ENCODE peak calls at places on chromosome 5, in nine cellular contexts. J, F, Y, S, O, N, A, B and D are unnamed samples.

GRCh38 chr5:78300464-78301045 is 6.1 kb upstream of the AP3B1 start:
- DNase-seq in J (peak; percentile 17), F (no peak), Y (peak; percentile 43), S (peak; percentile 22), O (no peak), N (peak; percentile 37), A (peak; percentile 44), B (no peak), D (no peak)

GRCh38 chr5:172454355-172455086 is at the start of gene SH3PXD2B:
- DNase-seq in J (peak; percentile 73), F (peak; percentile 55), Y (peak; percentile 74), S (no peak), O (peak; percentile 65), N (peak; percentile 41), A (peak; percentile 67), B (no peak), D (no peak)

GRCh38 chr5:160938532-160938931 is 86.5 kb upstream of the ATP10B start:
- DNase-seq in J (peak; percentile 19), F (peak; percentile 44), Y (no peak), S (no peak), O (peak; percentile 74), N (no peak), A (no peak), B (no peak), D (no peak)

GRCh38 chr5:6480133-6481051 is 31.7 kb downstream of the UBE2QL1 start:
- DNase-seq in J (no peak), F (no peak), Y (no peak), S (peak; percentile 15), O (no peak), N (no peak), A (no peak), B (no peak), D (peak; percentile 62)

GRCh38 chr5:36236801-36237200 is 4.9 kb downstream of the NADK2 start:
- DNase-seq in J (no peak), F (no peak), Y (no peak), S (peak; percentile 68), O (no peak), N (no peak), A (no peak), B (no peak), D (no peak)

GRCh38 chr5:92927291-92927778 is 653.7 kb downstream of the NR2F1-AS1 start:
- DNase-seq in J (no peak), F (no peak), Y (no peak), S (no peak), O (no peak), N (no peak), A (no peak), B (no peak), D (no peak)

GRCh38 chr5:77791926-77792325 is 15.8 kb upstream of the TBCA start:
- DNase-seq in J (no peak), F (no peak), Y (no peak), S (no peak), O (no peak), N (no peak), A (no peak), B (no peak), D (no peak)

GRCh38 chr5:68381909-68382308 is 166.4 kb downstream of the PIK3R1 start:
- DNase-seq in J (no peak), F (peak; percentile 71), Y (no peak), S (no peak), O (no peak), N (no peak), A (no peak), B (no peak), D (no peak)

DNA sequence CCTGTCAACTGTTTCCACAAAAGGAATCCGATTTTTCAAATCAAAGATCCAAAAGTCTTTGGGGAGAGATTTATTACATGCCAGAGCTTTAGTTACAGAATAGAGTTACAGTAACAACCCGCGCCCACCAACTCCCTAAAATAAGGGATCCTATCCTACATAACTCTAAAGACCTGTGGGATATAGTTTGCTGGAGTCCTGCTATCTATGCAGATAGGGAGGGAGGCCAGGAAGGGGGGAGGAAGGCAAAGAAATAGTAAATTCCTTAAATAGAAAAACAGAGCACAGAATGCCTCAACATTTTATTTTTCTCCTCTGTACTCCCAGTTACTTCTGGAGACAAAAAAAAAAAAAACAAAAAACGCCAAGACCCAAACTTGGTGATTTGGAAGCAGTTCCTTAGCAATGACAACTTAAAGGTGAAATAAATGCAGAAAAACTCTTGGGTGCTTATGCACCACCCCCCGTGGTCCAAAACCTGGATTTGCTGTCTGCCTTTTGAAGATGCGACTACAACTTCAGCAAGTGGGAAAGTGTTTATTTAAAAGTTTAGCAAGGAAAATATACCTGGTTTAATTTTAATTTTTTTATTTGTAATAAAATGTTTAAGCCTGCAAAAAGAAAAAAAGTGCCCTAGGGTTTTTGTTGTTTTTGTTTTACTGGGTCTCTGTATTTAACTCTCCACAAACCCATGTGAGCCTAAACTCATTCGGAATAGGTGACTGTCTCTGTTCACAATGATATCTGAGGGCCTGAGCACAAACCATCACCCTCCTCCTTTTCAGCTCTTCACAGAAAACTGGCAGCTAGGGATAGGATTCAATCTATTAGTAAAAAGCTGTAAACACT is 10.3 kb downstream of the FOXD1 start:
- DNase-seq in J (no peak), F (no peak), Y (no peak), S (no peak), O (no peak), N (no peak), A (no peak), B (no peak), D (no peak)
- H3K4me3 ChIP-seq in J (peak overlapping the region; percentile 45), F (no peak overlapping the region), Y (no peak overlapping the region), S (no peak overlapping the region), O (no peak overlapping the region), N (peak overlapping the region; percentile 61), A (no peak overlapping the region), B (peak overlapping the region; percentile 58), D (no peak overlapping the region)

GRCh38 chr5:91245871-91246270 is 137.2 kb downstream of the ARRDC3 start:
- DNase-seq in J (no peak), F (no peak), Y (peak; percentile 30), S (no peak), O (no peak), N (peak; percentile 25), A (peak; percentile 33), B (no peak), D (no peak)
- TF ChIP-seq CTCF in J (no peak), F (no peak), Y (peak; percentile 21), S (peak; percentile 20), O (no peak), N (no peak), A (peak; percentile 5), B (no peak), D (no peak)

GRCh38 chr5:39176740-39177628 is 42.4 kb downstream of the FYB1 start:
- DNase-seq in J (no peak), F (no peak), Y (no peak), S (no peak), O (no peak), N (no peak), A (no peak), B (no peak), D (no peak)
- H3K4me3 ChIP-seq in J (no peak overlapping the region), F (no peak overlapping the region), Y (no peak overlapping the region), S (no peak overlapping the region), O (no peak overlapping the region), N (no peak overlapping the region), A (no peak overlapping the region), B (no peak overlapping the region), D (no peak overlapping the region)

DNA sequence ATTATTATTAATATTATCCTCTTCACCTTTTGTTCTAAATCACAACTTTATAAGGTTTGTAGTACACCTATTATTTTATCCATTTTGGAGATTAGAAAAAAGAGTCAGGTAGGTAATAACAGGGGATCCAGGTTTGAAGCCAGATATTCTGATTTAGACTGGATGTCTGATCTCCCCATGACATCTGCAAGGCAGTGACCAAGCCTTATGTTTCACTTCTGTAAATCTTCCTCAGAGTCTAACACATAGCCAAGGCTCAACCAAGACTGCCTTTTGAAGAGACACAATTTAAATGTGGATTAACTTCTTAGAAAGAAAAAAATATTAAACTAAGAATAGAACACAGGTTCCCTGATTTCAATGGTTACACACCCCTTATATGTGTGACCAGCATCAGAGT is 44.2 kb downstream of the CETN3 start:
- DNase-seq in J (no peak), F (no peak), Y (no peak), S (no peak), O (no peak), N (no peak), A (no peak), B (no peak), D (no peak)
- TF ChIP-seq CTCF in J (no peak), F (no peak), Y (no peak), S (no peak), O (no peak), N (no peak), A (no peak), B (no peak), D (no peak)

GRCh38 chr5:10690460-10690859 is 70.6 kb downstream of the DAP start:
- DNase-seq in J (no peak), F (no peak), Y (no peak), S (no peak), O (no peak), N (peak; percentile 38), A (no peak), B (no peak), D (no peak)

GRCh38 chr5:10691826-10692785 is 68.9 kb downstream of the DAP start:
- DNase-seq in J (no peak), F (no peak), Y (peak; percentile 34), S (no peak), O (no peak), N (peak; percentile 80), A (no peak), B (no peak), D (no peak)

GRCh38 chr5:10699281-10699874 is 61.7 kb downstream of the DAP start:
- DNase-seq in J (no peak), F (no peak), Y (no peak), S (peak; percentile 83), O (no peak), N (no peak), A (no peak), B (no peak), D (peak; percentile 49)

GRCh38 chr5:10695759-10696543 is 65.1 kb downstream of the DAP start:
- DNase-seq in J (no peak), F (no peak), Y (peak; percentile 31), S (no peak), O (no peak), N (peak; percentile 55), A (no peak), B (no peak), D (no peak)

GRCh38 chr5:10695055-10695649 is 65.9 kb downstream of the DAP start:
- DNase-seq in J (peak; percentile 75), F (peak; percentile 41), Y (peak; percentile 69), S (peak; percentile 74), O (peak; percentile 75), N (peak; percentile 71), A (peak; percentile 80), B (no peak), D (no peak)
- H3K4me3 ChIP-seq in J (no peak overlapping the region), F (no peak overlapping the region), Y (no peak overlapping the region), S (no peak overlapping the region), O (no peak overlapping the region), N (no peak overlapping the region), A (no peak overlapping the region), B (no peak overlapping the region), D (no peak overlapping the region)